ENCODE peak calls at places on chromosomes 13 and 19, in eight cellular contexts. W is IMR-90, V is thoracic aorta, B is heart left ventricle, M is osteoblast, J is Panc1, I is stomach, Y is tibial nerve. G is an unnamed sample. For H3K4me1, the result is how much of the 10 kb centered on the place peaks cover.

GRCh38 chr13:51894239-51894638 is 32.5 kb downstream of the CCDC70 start:
- DNase-seq in W (no peak), V (no peak), B (no peak), M (no peak), J (no peak), I (no peak), Y (no peak), G (no peak)

GRCh38 chr13:71148391-71148790 is 718.6 kb downstream of the DACH1 start:
- DNase-seq in W (no peak), V (no peak), B (no peak), M (no peak), J (no peak), I (no peak), Y (no peak), G (no peak)

GRCh38 chr19:17683078-17683477 is 5.1 kb downstream of the UNC13A start:
- DNase-seq in W (no peak), V (no peak), B (no peak), M (no peak), J (no peak), I (no peak), Y (no peak), G (no peak)

GRCh38 chr19:12955996-12956395 is 1.0 kb downstream of the GADD45GIP1 start:
- DNase-seq in W (no peak), V (no peak), B (no peak), M (peak), J (no peak), I (no peak), Y (no peak), G (no peak)

GRCh38 chr13:96796234-96796633 is 198.0 kb downstream of the OXGR1 start:
- DNase-seq in W (no peak), V (no peak), B (no peak), M (no peak), J (no peak), I (no peak), Y (no peak), G (no peak)

GRCh38 chr13:93345642-93346220 is 119.1 kb downstream of the GPC6 start:
- DNase-seq in W (no peak), V (no peak), B (no peak), M (no peak), J (no peak), I (no peak), Y (no peak), G (no peak)

GRCh38 chr13:113607477-113608245 is 23.1 kb downstream of the TFDP1 start:
- DNase-seq in W (no peak), V (no peak), B (peak), M (no peak), J (no peak), I (peak), Y (no peak), G (no peak)

GRCh38 chr19:51651216-51651846 is 4.7 kb upstream of the SIGLEC14 start:
- DNase-seq in W (no peak), V (no peak), B (no peak), M (no peak), J (no peak), I (no peak), Y (no peak), G (no peak)

GRCh38 chr19:38184815-38185214 is 39.2 kb downstream of the DPF1 start:
- DNase-seq in W (no peak), V (no peak), B (no peak), M (no peak), J (no peak), I (no peak), Y (no peak), G (no peak)

GRCh38 chr13:89465366-89465765 is 1794.2 kb downstream of the SLITRK5 start:
- DNase-seq in W (no peak), V (no peak), B (no peak), M (no peak), J (no peak), I (no peak), Y (no peak), G (no peak)

GRCh38 chr19:53647792-53648191 is 16.0 kb downstream of the DPRX start:
- DNase-seq in W (no peak), V (no peak), B (no peak), M (peak), J (no peak), I (no peak), Y (no peak), G (no peak)

GRCh38 chr13:31172535-31172934 is 10.8 kb upstream of the HSPH1 start:
- DNase-seq in W (peak), V (no peak), B (no peak), M (peak), J (peak), I (no peak), Y (no peak), G (no peak)

GRCh38 chr13:48946163-48946562 is 29.5 kb upstream of the FNDC3A start:
- DNase-seq in W (no peak), V (no peak), B (no peak), M (no peak), J (no peak), I (no peak), Y (no peak), G (no peak)

GRCh38 chr19:51339687-51340656 is 2.0 kb downstream of the VSIG10L start:
- DNase-seq in W (peak), V (peak), B (peak), M (peak), J (no peak), I (peak), Y (peak), G (peak)

GRCh38 chr19:10000171-10000826 is 10.0 kb downstream of the COL5A3 start:
- DNase-seq in W (peak), V (peak), B (no peak), M (peak), J (peak), I (peak), Y (peak), G (no peak)

GRCh38 chr19:43300206-43300605 is 30.9 kb upstream of the PSG9 start:
- DNase-seq in W (no peak), V (no peak), B (no peak), M (no peak), J (no peak), I (no peak), Y (no peak), G (no peak)

GRCh38 chr19:38003427-38004099 is 96.6 kb downstream of the SIPA1L3 start:
- DNase-seq in W (peak), V (peak), B (peak), M (no peak), J (no peak), I (peak), Y (peak), G (peak)

GRCh38 chr13:44298314-44298713 is 75.3 kb upstream of the SERP2 start:
- DNase-seq in W (peak), V (no peak), B (no peak), M (no peak), J (no peak), I (no peak), Y (no peak), G (no peak)

DNA sequence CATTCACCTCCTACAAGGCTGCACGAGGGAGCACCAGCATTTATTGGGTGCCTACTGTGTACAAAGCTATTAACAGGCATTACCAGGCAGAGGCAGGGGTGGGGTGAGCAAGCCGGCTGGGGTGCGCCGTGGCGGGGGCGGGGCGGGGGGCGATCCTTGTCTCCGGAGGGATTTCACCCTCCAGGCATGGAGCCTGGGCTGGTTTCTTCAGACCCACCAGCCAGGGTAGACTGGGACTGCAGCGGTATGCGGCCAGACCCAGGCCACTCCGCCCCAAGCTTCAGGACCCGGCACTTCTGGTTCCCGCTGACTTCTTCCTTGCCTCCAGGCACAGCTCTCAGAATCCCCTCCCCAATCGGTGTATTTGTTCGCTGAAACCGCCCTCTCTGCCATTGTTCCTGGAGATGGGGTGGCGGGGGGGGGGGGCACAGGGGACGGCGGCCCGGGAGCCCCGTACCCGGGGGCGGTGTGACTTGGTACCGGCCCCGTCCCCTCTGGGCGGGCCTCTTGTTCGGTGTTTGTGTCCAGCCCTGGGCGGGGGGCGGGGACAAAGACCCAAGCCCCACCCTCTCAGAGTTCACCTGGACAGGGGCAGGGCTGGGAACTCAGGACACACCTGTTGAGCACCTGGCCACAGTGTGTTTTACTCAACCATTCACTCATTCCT is 14.4 kb downstream of the TJP3 start:
- DNase-seq in W (no peak), V (no peak), B (no peak), M (peak), J (no peak), I (peak), Y (no peak), G (no peak)
- H3K4me3 ChIP-seq in W (no peak), V (no peak), B (no peak), M (no peak), J (no peak), I (peak), Y (peak), G (no peak)

GRCh38 chr19:48481846-48482639 is 12.9 kb downstream of the CYTH2 start:
- DNase-seq in W (no peak), V (no peak), B (peak), M (peak), J (no peak), I (no peak), Y (no peak), G (no peak)

GRCh38 chr19:48487544-48487943 is 18.4 kb downstream of the CYTH2 start:
- DNase-seq in W (no peak), V (no peak), B (no peak), M (peak), J (no peak), I (no peak), Y (no peak), G (no peak)

GRCh38 chr19:48484931-48485612 is 15.9 kb downstream of the CYTH2 start:
- DNase-seq in W (no peak), V (no peak), B (no peak), M (peak), J (no peak), I (no peak), Y (no peak), G (peak)

GRCh38 chr19:48481191-48481500 is 12.0 kb downstream of the CYTH2 start:
- DNase-seq in W (peak), V (no peak), B (no peak), M (no peak), J (no peak), I (no peak), Y (no peak), G (no peak)

GRCh38 chr19:48484247-48484893 is 15.2 kb downstream of the CYTH2 start:
- DNase-seq in W (no peak), V (no peak), B (no peak), M (peak), J (no peak), I (no peak), Y (no peak), G (no peak)
- H3K4me1 ChIP-seq in W (under half), V (under half), B (under half), M (under half), J (under half), I (under half), Y (under half), G (under half)

DNA sequence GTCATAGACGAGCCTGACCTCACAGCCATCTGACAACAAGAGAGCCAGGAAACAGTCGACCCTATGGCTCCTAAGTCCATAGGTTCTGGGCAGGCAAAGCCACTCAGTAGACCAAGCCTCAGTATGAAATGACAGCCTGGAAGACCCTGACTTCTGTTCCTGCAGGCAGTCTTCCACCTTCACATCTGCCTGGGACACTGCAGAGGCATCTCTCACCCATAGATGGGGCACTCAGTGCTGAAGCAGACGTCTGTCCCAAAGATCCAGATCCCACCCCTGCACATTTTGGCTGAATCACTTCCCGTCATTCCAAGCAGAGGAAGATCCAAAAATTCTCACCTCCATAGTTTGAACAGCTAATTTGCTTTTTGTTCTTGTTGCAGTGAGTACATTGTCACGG is 139.3 kb upstream of the ZNF507 start:
- DNase-seq in W (no peak), V (no peak), B (no peak), M (no peak), J (no peak), I (no peak), Y (no peak), G (no peak)
- TF ChIP-seq CTCF in W (no peak), V (no peak), B (no peak), M (no peak), J (no peak), I (no peak), Y (no peak), G (no peak)

GRCh38 chr19:19540707-19541515 is 2.8 kb downstream of the CILP2 start:
- DNase-seq in W (no peak), V (no peak), B (no peak), M (peak), J (no peak), I (peak), Y (no peak), G (peak)
- H3K4me3 ChIP-seq in W (no peak), V (peak), B (no peak), M (no peak), J (no peak), I (peak), Y (peak), G (peak)

GRCh38 chr13:42409061-42409460 is 137.1 kb downstream of the AKAP11 start:
- DNase-seq in W (no peak), V (no peak), B (no peak), M (no peak), J (no peak), I (no peak), Y (no peak), G (no peak)
- H3K4me1 ChIP-seq in W (under half), V (under half), B (under half), M (under half), J (under half), I (under half), Y (under half), G (under half)